ENCODE peak calls at places on chromosomes 16 and 17, in six cellular contexts. H is fibroblast of lung, C is SK-N-SH, L is omental fat pad, J is uterus, S is HL-60. O is an unnamed sample.
A peak's percentile ranks its signal among the peaks of the same experiment; 100 is the strongest.

GRCh38 chr17:49557204-49558024 is 18.3 kb upstream of the NXPH3 start:
- DNase-seq in H (peak; percentile 31), C (peak; percentile 81), L (no peak), J (no peak), S (peak; percentile 50), O (no peak)

GRCh38 chr16:81556715-81557284 is 112.2 kb downstream of the CMIP start:
- DNase-seq in H (no peak), C (no peak), L (no peak), J (no peak), S (no peak), O (no peak)

GRCh38 chr17:74199306-74200092 is 4.0 kb upstream of the RPL38 start:
- DNase-seq in H (peak; percentile 26), C (peak; percentile 93), L (peak; percentile 46), J (peak; percentile 47), S (peak; percentile 50), O (peak; percentile 64)

GRCh38 chr17:56112086-56112485 is 41.2 kb upstream of the ANKFN1 start:
- DNase-seq in H (peak; percentile 84), C (no peak), L (no peak), J (no peak), S (no peak), O (no peak)

GRCh38 chr17:1709971-1710806 is at the start of gene TLCD2:
- DNase-seq in H (peak; percentile 76), C (peak; percentile 87), L (no peak), J (peak; percentile 80), S (no peak), O (no peak)

GRCh38 chr17:80422981-80423380 is 8.0 kb downstream of the ENDOV start:
- DNase-seq in H (no peak), C (peak; percentile 30), L (no peak), J (peak; percentile 22), S (no peak), O (no peak)

GRCh38 chr17:17681744-17682292 is 560 bp downstream of the RAI1 start:
- DNase-seq in H (peak; percentile 30), C (peak; percentile 75), L (no peak), J (peak; percentile 55), S (peak; percentile 1), O (peak; percentile 48)

GRCh38 chr16:7688811-7689210 is 356.2 kb downstream of the RBFOX1 start:
- DNase-seq in H (no peak), C (no peak), L (no peak), J (no peak), S (no peak), O (no peak)

GRCh38 chr17:34961093-34961911 is at the start of the genes CCT6B and ZNF830:
- DNase-seq in H (peak; percentile 94), C (peak; percentile 87), L (peak; percentile 77), J (peak; percentile 92), S (peak; percentile 95), O (peak; percentile 89)

GRCh38 chr16:12474794-12475410 is 328.8 kb downstream of the CPPED1 start:
- DNase-seq in H (no peak), C (no peak), L (no peak), J (no peak), S (no peak), O (no peak)

GRCh38 chr17:28076138-28076537 is 33.7 kb downstream of the NLK start:
- DNase-seq in H (no peak), C (no peak), L (no peak), J (no peak), S (no peak), O (no peak)

GRCh38 chr17:3528604-3529511 is 28.8 kb downstream of the TRPV3 start:
- DNase-seq in H (peak; percentile 37), C (no peak), L (no peak), J (no peak), S (no peak), O (no peak)

GRCh38 chr17:28726396-28726911 is 421 bp upstream of the TLCD1 start:
- DNase-seq in H (peak; percentile 58), C (no peak), L (no peak), J (peak; percentile 68), S (peak; percentile 74), O (peak; percentile 42)

GRCh38 chr16:84976644-84977400 is 34.5 kb downstream of the ZDHHC7 start:
- DNase-seq in H (no peak), C (no peak), L (no peak), J (no peak), S (no peak), O (no peak)

GRCh38 chr16:73196670-73197069 is 148.7 kb upstream of the ZFHX3 start:
- DNase-seq in H (peak; percentile 46), C (peak; percentile 42), L (no peak), J (peak; percentile 55), S (peak; percentile 64), O (peak; percentile 35)

GRCh38 chr16:84532299-84532724 is 27.9 kb upstream of the MEAK7 start:
- DNase-seq in H (peak; percentile 99), C (no peak), L (no peak), J (peak; percentile 61), S (no peak), O (no peak)

GRCh38 chr16:87834668-87835473 is 34.4 kb downstream of the SLC7A5 start:
- DNase-seq in H (peak; percentile 35), C (peak; percentile 87), L (no peak), J (no peak), S (no peak), O (no peak)

GRCh38 chr17:60557805-60558204 is 31.8 kb upstream of the APPBP2 start:
- DNase-seq in H (no peak), C (no peak), L (no peak), J (no peak), S (no peak), O (no peak)

GRCh38 chr16:20995711-20996110 is 95.1 kb downstream of the LYRM1 start:
- DNase-seq in H (no peak), C (no peak), L (no peak), J (no peak), S (no peak), O (no peak)

GRCh38 chr16:25014500-25015147 is 545 bp downstream of the ARHGAP17 start:
- DNase-seq in H (peak; percentile 54), C (peak; percentile 78), L (no peak), J (peak; percentile 52), S (peak; percentile 23), O (peak; percentile 26)

GRCh38 chr17:1485311-1485747 is 7.2 kb downstream of the MYO1C start:
- DNase-seq in H (no peak), C (peak; percentile 80), L (no peak), J (peak; percentile 64), S (no peak), O (peak; percentile 30)

GRCh38 chr17:8185580-8186445 is 4.2 kb downstream of the BORCS6 start:
- DNase-seq in H (peak; percentile 46), C (peak; percentile 81), L (peak; percentile 98), J (peak; percentile 92), S (peak; percentile 63), O (peak; percentile 97)

GRCh38 chr17:75315541-75316243 is 26.5 kb upstream of the SLC25A19 start:
- DNase-seq in H (peak; percentile 67), C (no peak), L (no peak), J (no peak), S (peak; percentile 46), O (no peak)

GRCh38 chr17:27236710-27237315 is 57.1 kb upstream of the WSB1 start:
- DNase-seq in H (peak; percentile 45), C (peak; percentile 70), L (peak; percentile 93), J (peak; percentile 78), S (peak; percentile 68), O (peak; percentile 72)

GRCh38 chr16:74100405-74101316 is 196.0 kb upstream of the PSMD7 start:
- DNase-seq in H (no peak), C (peak; percentile 52), L (no peak), J (no peak), S (no peak), O (no peak)

GRCh38 chr17:67576471-67576870 is 141.3 kb upstream of the NOL11 start:
- DNase-seq in H (no peak), C (no peak), L (no peak), J (no peak), S (no peak), O (no peak)

GRCh38 chr17:67573987-67574657 is 143.6 kb upstream of the NOL11 start:
- DNase-seq in H (no peak), C (no peak), L (no peak), J (no peak), S (no peak), O (no peak)

GRCh38 chr17:67574658-67575293 is 143.0 kb upstream of the NOL11 start:
- DNase-seq in H (no peak), C (no peak), L (no peak), J (no peak), S (no peak), O (no peak)

GRCh38 chr17:67577429-67577828 is 140.3 kb upstream of the NOL11 start:
- DNase-seq in H (no peak), C (no peak), L (no peak), J (no peak), S (no peak), O (no peak)

GRCh38 chr17:67575325-67575724 is 142.4 kb upstream of the NOL11 start:
- DNase-seq in H (no peak), C (no peak), L (no peak), J (no peak), S (no peak), O (no peak)
- TF ChIP-seq CTCF in H (no peak), C (no peak), L (no peak), J (no peak), S (no peak), O (no peak)

DNA sequence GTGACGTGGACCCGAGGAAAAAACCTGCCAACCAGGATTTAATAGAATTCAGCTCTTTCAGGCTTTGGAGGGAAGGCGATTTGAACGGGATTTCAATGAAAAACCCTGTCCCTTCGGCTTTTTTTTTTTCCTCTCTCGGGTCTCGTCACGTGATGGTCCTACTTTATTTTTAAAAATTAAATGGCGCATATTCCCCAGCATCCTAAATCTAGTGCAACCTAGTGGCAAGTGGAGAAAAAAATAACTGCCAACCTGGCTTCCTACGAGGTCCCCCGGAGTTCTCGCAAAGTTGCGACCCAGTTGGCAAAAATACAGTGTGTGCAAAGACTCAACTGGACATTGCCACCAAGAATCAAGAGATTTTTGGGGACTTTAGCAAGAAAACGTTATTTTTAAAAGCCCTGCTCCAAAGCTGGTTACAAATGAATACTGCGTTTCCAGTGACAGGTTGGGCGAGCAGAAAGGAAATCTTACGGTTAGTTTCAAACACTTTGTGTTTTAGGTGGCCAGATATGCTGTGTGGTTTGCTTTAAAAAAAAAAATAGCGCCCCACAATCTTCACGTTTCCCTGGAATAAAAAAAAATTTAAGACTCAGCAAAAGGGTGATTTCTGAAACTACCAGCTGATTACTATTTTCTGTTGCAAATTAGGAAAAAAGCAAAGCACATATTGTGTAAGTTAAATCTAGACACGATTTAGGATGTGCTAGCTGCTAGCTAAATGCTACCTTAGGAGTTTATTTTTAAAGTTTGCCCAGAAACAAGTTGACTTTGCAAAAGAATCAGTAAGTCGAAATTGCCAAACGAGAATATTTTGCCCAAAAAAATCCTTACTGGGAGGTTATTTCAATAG is 725 bp upstream of the MARF1 start:
- DNase-seq in H (peak; percentile 60), C (peak; percentile 65), L (no peak), J (peak; percentile 28), S (peak; percentile 56), O (no peak)
- TF ChIP-seq CTCF in H (peak; percentile 55), C (peak; percentile 60), L (no peak), J (peak; percentile 61), S (peak; percentile 24), O (no peak)

GRCh38 chr17:67559381-67559966 is 158.3 kb upstream of the NOL11 start:
- DNase-seq in H (no peak), C (no peak), L (no peak), J (no peak), S (no peak), O (no peak)
- TF ChIP-seq CTCF in H (peak; percentile 36), C (peak; percentile 41), L (no peak), J (no peak), S (no peak), O (no peak)

DNA sequence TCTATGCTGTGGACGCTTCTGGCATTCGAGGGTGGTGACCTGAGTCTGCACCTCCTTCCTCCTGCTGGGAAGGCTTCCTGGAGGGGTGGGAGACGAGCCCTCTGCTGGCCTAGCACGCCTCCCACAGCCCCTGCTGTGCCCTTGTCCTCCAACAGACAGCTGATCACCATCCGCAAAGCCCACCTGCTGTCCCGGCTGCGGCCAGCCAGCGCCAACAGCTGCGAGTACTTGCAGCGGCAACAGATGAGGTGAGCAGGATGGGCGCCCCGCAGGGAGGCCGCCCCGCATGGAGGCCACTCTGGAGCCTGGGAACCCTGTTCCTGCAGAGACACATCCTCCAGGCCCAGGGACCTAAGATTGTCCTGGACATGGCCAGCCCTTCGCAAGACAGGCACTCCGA is 21.6 kb downstream of the UBALD1 start:
- DNase-seq in H (no peak), C (peak; percentile 22), L (no peak), J (no peak), S (no peak), O (no peak)
- TF ChIP-seq CTCF in H (no peak), C (no peak), L (no peak), J (no peak), S (no peak), O (no peak)

O was measured in natural killer cell.